ENCODE peak calls at places on chromosomes 5 and 9, in six cellular contexts. X is tibial artery, F is BE2C, K is HTR-8/SVneo, Z is fibroblast of mammary gland, B is RCC 7860. L is an unnamed sample.

GRCh38 chr5:37567566-37567965 is 188.4 kb downstream of the WDR70 start:
- DNase-seq in X (no peak), F (no peak), K (no peak), Z (no peak), B (no peak), L (no peak)

GRCh38 chr9:84512493-84512892 is 157.0 kb upstream of the NTRK2 start:
- DNase-seq in X (no peak), F (no peak), K (no peak), Z (no peak), B (no peak), L (no peak)

GRCh38 chr5:93632327-93632726 is 49.3 kb downstream of the NR2F1 start:
- DNase-seq in X (no peak), F (no peak), K (no peak), Z (no peak), B (no peak), L (no peak)

GRCh38 chr5:117657591-117657990 is 1083.0 kb upstream of the SEMA6A start:
- DNase-seq in X (no peak), F (peak), K (no peak), Z (no peak), B (no peak), L (no peak)

GRCh38 chr5:112419596-112420110 is 576 bp upstream of the EPB41L4A start:
- DNase-seq in X (peak), F (peak), K (peak), Z (peak), B (peak), L (peak)

GRCh38 chr5:553874-554273 is 29.6 kb upstream of the SLC9A3 start:
- DNase-seq in X (peak), F (peak), K (no peak), Z (no peak), B (no peak), L (peak)

GRCh38 chr5:174000078-174000477 is 11.1 kb downstream of the C5orf47 start:
- DNase-seq in X (no peak), F (no peak), K (no peak), Z (no peak), B (no peak), L (no peak)

GRCh38 chr9:4081549-4081895 is 218.3 kb downstream of the GLIS3 start:
- DNase-seq in X (no peak), F (no peak), K (no peak), Z (peak), B (no peak), L (no peak)

GRCh38 chr9:21607576-21607975 is 125.5 kb upstream of the IFNE start:
- DNase-seq in X (no peak), F (no peak), K (no peak), Z (peak), B (peak), L (no peak)

GRCh38 chr5:114678778-114679177 is 316.9 kb downstream of the KCNN2 start:
- DNase-seq in X (no peak), F (no peak), K (no peak), Z (no peak), B (no peak), L (no peak)

GRCh38 chr5:91390268-91390667 is 7.2 kb upstream of the ARRDC3 start:
- DNase-seq in X (no peak), F (no peak), K (no peak), Z (no peak), B (no peak), L (no peak)

GRCh38 chr9:134055981-134056461 is 11.8 kb downstream of the BRD3 start:
- DNase-seq in X (peak), F (peak), K (peak), Z (peak), B (peak), L (no peak)

GRCh38 chr9:24036459-24036858 is 210.4 kb upstream of the ELAVL2 start:
- DNase-seq in X (no peak), F (no peak), K (no peak), Z (no peak), B (no peak), L (no peak)

GRCh38 chr9:133335924-133336811 is at the start of gene SURF6:
- DNase-seq in X (peak), F (peak), K (peak), Z (peak), B (peak), L (peak)

GRCh38 chr5:169591636-169592035 is 8.1 kb downstream of the SPDL1 start:
- DNase-seq in X (no peak), F (no peak), K (no peak), Z (peak), B (no peak), L (no peak)

GRCh38 chr9:72060513-72060912 is at the start of gene C9orf57:
- DNase-seq in X (no peak), F (no peak), K (no peak), Z (no peak), B (no peak), L (no peak)

L was measured in WERI-Rb-1.